ENCODE peak calls at places on chromosomes 1 and 21, in five cellular contexts. V is foreskin fibroblast, O is kidney epithelial cell, Y is NCI-H2081, C is NCI-H1092. L is an unnamed sample.

GRCh38 chr1:45569962-45570581 is 13.8 kb upstream of the NASP start:
- DNase-seq in O (no peak), V (peak), Y (peak), C (peak), L (peak)

GRCh38 chr21:14114251-14114650 is 96.5 kb downstream of the LIPI start:
- DNase-seq in O (no peak), Y (no peak), C (no peak), V (no peak), L (no peak)

GRCh38 chr1:111989531-111990025 is at the start of gene KCND3:
- DNase-seq in V (peak), O (no peak), C (no peak), Y (peak), L (no peak)

GRCh38 chr1:230129341-230129740 is 62.3 kb downstream of the GALNT2 start:
- DNase-seq in C (no peak), V (no peak), Y (no peak), O (no peak), L (no peak)

GRCh38 chr1:243550276-243550675 is 294.4 kb downstream of the SDCCAG8 start:
- DNase-seq in V (peak), Y (no peak), C (no peak), O (peak), L (no peak)

GRCh38 chr1:15618685-15619525 is 1.6 kb downstream of the DDI2 start:
- DNase-seq in Y (no peak), C (no peak), O (no peak), V (peak), L (no peak)

GRCh38 chr1:61043010-61043820 is 39.1 kb upstream of the NFIA start:
- DNase-seq in Y (peak), V (peak), C (no peak), O (no peak), L (no peak)

GRCh38 chr1:22629886-22630285 is 6.5 kb upstream of the C1QA start:
- DNase-seq in Y (no peak), V (no peak), C (no peak), O (no peak), L (no peak)

GRCh38 chr1:173383341-173383740 is 93.8 kb upstream of the PRDX6 start:
- DNase-seq in C (no peak), O (no peak), Y (no peak), V (no peak), L (no peak)

GRCh38 chr1:48371598-48371997 is 100.4 kb downstream of the SPATA6 start:
- DNase-seq in O (no peak), V (no peak), Y (no peak), C (no peak), L (no peak)

GRCh38 chr1:24505816-24506215 is 3.2 kb downstream of the RCAN3 start:
- DNase-seq in O (no peak), Y (peak), C (no peak), V (no peak), L (no peak)

GRCh38 chr1:245045087-245045881 is 109.5 kb upstream of the KIF26B start:
- DNase-seq in C (no peak), V (no peak), Y (no peak), O (no peak), L (no peak)

GRCh38 chr21:15437873-15438272 is 291.9 kb upstream of the USP25 start:
- DNase-seq in O (peak), Y (no peak), C (no peak), V (no peak), L (peak)

GRCh38 chr21:33112151-33112550 is 42.2 kb downstream of the OLIG1 start:
- DNase-seq in C (no peak), O (no peak), V (no peak), Y (no peak), L (no peak)

L was measured in GM12864.